ENCODE peak calls at places on chromosomes 7 and 10, in seven cellular contexts. J, Q, P, C, F, Z and Y are unnamed samples.

GRCh38 chr7:16479587-16479986 is 14.0 kb upstream of the SOSTDC1 start:
- DNase-seq in P (no peak), F (peak; percentile 22), Q (no peak), Z (no peak), J (no peak), C (no peak), Y (no peak)

GRCh38 chr10:86194684-86195083 is 171.9 kb downstream of the GRID1 start:
- DNase-seq in Q (no peak), P (peak; percentile 22), F (no peak), C (no peak), Z (no peak), J (no peak), Y (no peak)

GRCh38 chr10:32413513-32413912 is 32.4 kb upstream of the CCDC7 start:
- DNase-seq in J (peak; percentile 99), Z (no peak), Q (peak; percentile 55), P (no peak), C (no peak), F (peak; percentile 96), Y (peak; percentile 79)

GRCh38 chr10:118307237-118307636 is 34.9 kb downstream of the FAM204A start:
- DNase-seq in Q (no peak), J (no peak), F (no peak), C (no peak), P (no peak), Z (no peak), Y (no peak)

GRCh38 chr10:6050801-6051445 is 11.2 kb downstream of the IL2RA start:
- DNase-seq in Z (peak; percentile 38), C (peak; percentile 85), Q (peak; percentile 7), F (peak; percentile 44), P (no peak), J (peak; percentile 10), Y (no peak)

GRCh38 chr10:70648427-70648826 is 23.9 kb upstream of the ADAMTS14 start:
- DNase-seq in Z (peak; percentile 74), C (no peak), Q (no peak), F (no peak), J (no peak), P (no peak), Y (no peak)

GRCh38 chr7:12923971-12924370 is 236.5 kb downstream of the ARL4A start:
- DNase-seq in Z (peak; percentile 24), J (peak; percentile 95), Q (no peak), P (no peak), C (no peak), F (peak; percentile 10), Y (no peak)

GRCh38 chr7:67653856-67654442 is 657.3 kb downstream of the TYW1 start:
- DNase-seq in P (no peak), J (no peak), F (no peak), Q (no peak), Z (no peak), C (peak; percentile 42), Y (no peak)

GRCh38 chr10:51001587-51001986 is 72.7 kb upstream of the PRKG1 start:
- DNase-seq in P (no peak), Q (no peak), C (no peak), Z (peak; percentile 37), F (no peak), J (peak; percentile 17), Y (no peak)

GRCh38 chr7:141575164-141575563 is 24.0 kb downstream of the AGK start:
- DNase-seq in Z (no peak), F (peak; percentile 18), Q (no peak), P (no peak), C (no peak), J (no peak), Y (no peak)

GRCh38 chr10:72740526-72740925 is 48.6 kb downstream of the MCU start:
- DNase-seq in Z (peak; percentile 85), F (peak; percentile 65), P (no peak), C (no peak), J (peak; percentile 63), Q (no peak), Y (no peak)

GRCh38 chr10:76086571-76087260 is 655.3 kb downstream of the LRMDA start:
- DNase-seq in Z (peak; percentile 74), J (peak; percentile 7), P (no peak), F (peak; percentile 50), Q (peak; percentile 18), C (no peak), Y (peak; percentile 68)

GRCh38 chr7:13189712-13190111 is 502.3 kb downstream of the ARL4A start:
- DNase-seq in C (no peak), J (no peak), Z (no peak), F (no peak), P (no peak), Q (no peak), Y (peak; percentile 5)

GRCh38 chr10:4733150-4733842 is 92.7 kb upstream of the AKR1E2 start:
- DNase-seq in F (no peak), Q (no peak), P (no peak), C (no peak), J (peak; percentile 98), Z (no peak), Y (no peak)

GRCh38 chr10:33388805-33389204 is 54.3 kb upstream of the NRP1 start:
- DNase-seq in Z (no peak), C (no peak), P (no peak), Q (no peak), J (no peak), F (no peak), Y (no peak)

GRCh38 chr10:125159486-125159931 is 854 bp downstream of the CTBP2 start:
- DNase-seq in P (no peak), Z (no peak), F (no peak), J (no peak), Q (no peak), C (peak; percentile 72), Y (no peak)

GRCh38 chr10:1633783-1634182 is 103.5 kb downstream of the ADARB2 start:
- DNase-seq in C (no peak), Z (no peak), J (no peak), P (no peak), Q (no peak), F (no peak), Y (no peak)

GRCh38 chr7:142438923-142439515 is 181.2 kb upstream of the PRSS58 start:
- DNase-seq in P (no peak), J (no peak), F (no peak), Z (no peak), C (no peak), Q (no peak), Y (no peak)

GRCh38 chr10:102375250-102375649 is 20.3 kb upstream of the NFKB2 start:
- DNase-seq in P (no peak), F (no peak), Q (no peak), J (no peak), C (no peak), Z (peak; percentile 47), Y (no peak)

GRCh38 chr7:11648104-11648503 is 183.9 kb downstream of the THSD7A start:
- DNase-seq in J (no peak), C (no peak), F (no peak), Z (no peak), Q (no peak), P (no peak), Y (no peak)

GRCh38 chr10:118981946-118982345 is 47.6 kb upstream of the NANOS1 start:
- DNase-seq in P (peak; percentile 43), Q (no peak), F (no peak), J (no peak), Z (no peak), C (no peak), Y (no peak)

GRCh38 chr10:113044015-113044755 is 94.1 kb downstream of the TCF7L2 start:
- DNase-seq in P (no peak), Q (no peak), J (no peak), C (no peak), F (no peak), Z (no peak), Y (no peak)

GRCh38 chr7:94436018-94436604 is 41.4 kb downstream of the COL1A2 start:
- DNase-seq in Z (peak; percentile 79), C (peak; percentile 59), J (peak; percentile 52), P (no peak), Q (no peak), F (peak; percentile 78), Y (no peak)

GRCh38 chr7:48279420-48279819 is 108.2 kb downstream of the ABCA13 start:
- DNase-seq in J (peak; percentile 79), Q (no peak), P (no peak), F (no peak), Z (no peak), C (no peak), Y (no peak)
- H3K4me3 ChIP-seq in J (no peak overlapping the region), Q (no peak overlapping the region), P (no peak overlapping the region), F (no peak overlapping the region), Z (no peak overlapping the region), C (no peak overlapping the region), Y (no peak overlapping the region)

DNA sequence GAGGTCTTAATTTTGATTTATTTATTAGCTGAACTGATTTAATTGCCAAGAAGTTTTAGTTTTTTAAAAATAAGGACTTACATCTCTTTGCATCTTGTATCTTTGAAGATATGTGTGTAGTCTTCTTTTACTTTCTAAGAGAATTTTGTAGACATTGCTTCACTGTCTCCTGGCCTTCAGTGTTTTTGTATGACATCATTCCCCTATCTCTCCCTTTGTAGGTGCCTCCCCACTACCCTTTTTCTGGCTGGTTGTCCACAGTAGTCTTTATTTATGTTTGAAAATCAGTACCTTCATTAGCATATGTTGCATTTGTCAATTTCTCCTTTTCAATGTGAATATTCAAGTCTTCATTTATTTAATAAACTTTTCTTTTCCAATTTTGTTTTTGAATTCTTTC is 64.1 kb upstream of the RAB18 start:
- DNase-seq in Z (no peak), J (no peak), C (no peak), F (no peak), Q (no peak), P (no peak), Y (no peak)
- H3K4me3 ChIP-seq in Z (no peak overlapping the region), J (no peak overlapping the region), C (no peak overlapping the region), F (no peak overlapping the region), Q (no peak overlapping the region), P (no peak overlapping the region), Y (no peak overlapping the region)

GRCh38 chr10:17450024-17450423 is 4.4 kb downstream of the ST8SIA6 start:
- DNase-seq in Q (no peak), J (no peak), F (no peak), C (no peak), Z (no peak), P (no peak), Y (no peak)

GRCh38 chr10:17454181-17454800 is at the start of gene ST8SIA6:
- DNase-seq in J (no peak), C (peak; percentile 84), Z (peak; percentile 58), P (no peak), Q (no peak), F (peak; percentile 47), Y (no peak)

GRCh38 chr10:17453035-17453376 is 1.4 kb downstream of the ST8SIA6 start:
- DNase-seq in F (no peak), P (no peak), Z (no peak), Q (no peak), J (no peak), C (no peak), Y (no peak)

GRCh38 chr10:17453377-17454091 is 861 bp downstream of the ST8SIA6 start:
- DNase-seq in Z (peak; percentile 85), Q (no peak), F (no peak), P (peak; percentile 68), C (peak; percentile 76), J (peak; percentile 39), Y (no peak)

GRCh38 chr10:17452060-17452894 is 2.1 kb downstream of the ST8SIA6 start:
- DNase-seq in Z (peak; percentile 79), Q (no peak), F (no peak), C (no peak), J (no peak), P (no peak), Y (no peak)
- H3K4me3 ChIP-seq in Z (no peak overlapping the region), Q (no peak overlapping the region), F (no peak overlapping the region), C (peak overlapping the region; percentile 87), J (no peak overlapping the region), P (no peak overlapping the region), Y (no peak overlapping the region)

DNA sequence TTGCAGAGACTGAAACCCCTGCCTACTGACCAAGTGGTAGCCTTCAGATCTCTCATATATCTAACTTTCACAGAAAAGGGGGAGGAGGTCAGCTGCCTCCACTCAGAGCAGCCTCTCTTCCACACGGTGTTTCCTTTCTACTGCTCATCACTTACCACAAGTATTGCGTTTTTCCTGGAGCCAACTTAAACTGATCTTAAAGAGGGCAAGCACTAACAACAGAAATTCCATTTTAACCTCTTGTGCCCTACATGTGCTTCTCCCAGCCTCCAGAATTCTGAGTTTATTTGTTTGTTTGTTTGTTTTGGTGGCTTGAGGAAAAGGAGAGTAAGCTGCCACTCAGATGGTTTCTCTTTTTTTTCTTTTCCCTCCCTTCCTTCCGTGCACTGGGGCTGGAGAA is 19.1 kb downstream of the SKIDA1 start:
- DNase-seq in Q (no peak), C (no peak), P (no peak), F (no peak), Z (no peak), J (no peak), Y (no peak)
- H3K4me3 ChIP-seq in Q (no peak overlapping the region), C (no peak overlapping the region), P (no peak overlapping the region), F (no peak overlapping the region), Z (no peak overlapping the region), J (no peak overlapping the region), Y (no peak overlapping the region)